ENCODE peak calls at places on chromosome 11, in six cellular contexts. E is IMR-90; C is NCI-H1930; K is activated CD4-positive, alpha-beta T cell treated with anti-CD3 and anti-CD28 coated beads, Interleukin-2, amount 10 ng/mL, durations not matched to agents 7 days and 5 days; J is posterior vena cava; H is activated naive CD8-positive, alpha-beta T cell treated with anti-CD3 and anti-CD28 coated beads, Interleukin-2, amount 50 U/mL, for 24 hours. T is an unnamed sample.

GRCh38 chr11:26319906-26320305 is 12.0 kb upstream of the ANO3 start:
- DNase-seq in E (no peak), C (no peak), K (no peak), J (no peak), H (no peak), T (peak)

GRCh38 chr11:99268895-99269294 is 248.1 kb downstream of the CNTN5 start:
- DNase-seq in E (no peak), C (no peak), K (no peak), J (no peak), H (no peak), T (no peak)

GRCh38 chr11:128757235-128757711 is 63.4 kb downstream of the FLI1 start:
- DNase-seq in E (peak), C (no peak), K (peak), J (no peak), H (peak), T (peak)

GRCh38 chr11:122731500-122731913 is 76.0 kb downstream of the UBASH3B start:
- DNase-seq in E (peak), C (no peak), K (no peak), J (no peak), H (no peak), T (no peak)

GRCh38 chr11:46333129-46333947 is 13.9 kb upstream of the DGKZ start:
- DNase-seq in E (no peak), C (no peak), K (no peak), J (no peak), H (peak), T (no peak)

GRCh38 chr11:119709638-119710346 is 19.2 kb downstream of the NECTIN1 start:
- DNase-seq in E (peak), C (no peak), K (no peak), J (no peak), H (peak), T (no peak)

GRCh38 chr11:57124912-57125311 is 56.8 kb upstream of the LRRC55 start:
- DNase-seq in E (no peak), C (no peak), K (no peak), J (no peak), H (no peak), T (no peak)

GRCh38 chr11:8271106-8271886 is 7.6 kb upstream of the LMO1 start:
- DNase-seq in E (no peak), C (no peak), K (no peak), J (peak), H (no peak), T (no peak)

GRCh38 chr11:1896468-1896867 is 4.8 kb upstream of the PRR33 start:
- DNase-seq in E (no peak), C (no peak), K (no peak), J (no peak), H (no peak), T (no peak)

GRCh38 chr11:118260353-118260752 is 3.7 kb downstream of the MPZL2 start:
- DNase-seq in E (no peak), C (no peak), K (no peak), J (no peak), H (no peak), T (no peak)

GRCh38 chr11:68164437-68164836 is 43.2 kb upstream of the CHKA start:
- DNase-seq in E (peak), C (no peak), K (no peak), J (no peak), H (no peak), T (peak)

GRCh38 chr11:92380882-92381281 is 156.3 kb downstream of the FAT3 start:
- DNase-seq in E (peak), C (no peak), K (no peak), J (no peak), H (no peak), T (peak)

GRCh38 chr11:64743591-64744543 is at the start of gene RASGRP2:
- DNase-seq in E (no peak), C (peak), K (peak), J (peak), H (peak), T (no peak)

GRCh38 chr11:61061081-61061826 is 41.0 kb upstream of the CD5 start:
- DNase-seq in E (no peak), C (no peak), K (peak), J (peak), H (peak), T (peak)

GRCh38 chr11:2818503-2818902 is 67.1 kb downstream of the CDKN1C start:
- DNase-seq in E (no peak), C (no peak), K (no peak), J (peak), H (no peak), T (no peak)

GRCh38 chr11:104219081-104219480 is 55.1 kb upstream of the PDGFD start:
- DNase-seq in E (peak), C (no peak), K (no peak), J (peak), H (no peak), T (no peak)

GRCh38 chr11:73729594-73730206 is 31.2 kb downstream of the RAB6A start:
- DNase-seq in E (no peak), C (no peak), K (no peak), J (no peak), H (peak), T (peak)

GRCh38 chr11:66360406-66361073 is 11.0 kb downstream of the SLC29A2 start:
- DNase-seq in E (no peak), C (no peak), K (no peak), J (peak), H (no peak), T (no peak)

GRCh38 chr11:93988912-93989311 is 32.2 kb upstream of the HEPHL1 start:
- DNase-seq in E (no peak), C (no peak), K (no peak), J (no peak), H (no peak), T (no peak)

GRCh38 chr11:8092587-8093424 is 11.8 kb downstream of the TUB start:
- DNase-seq in E (peak), C (no peak), K (peak), J (no peak), H (peak), T (peak)

GRCh38 chr11:36033082-36033751 is 89.4 kb downstream of the LDLRAD3 start:
- DNase-seq in E (peak), C (no peak), K (no peak), J (no peak), H (no peak), T (no peak)

GRCh38 chr11:7844521-7844920 is 47.8 kb upstream of the OR5P2 start:
- DNase-seq in E (no peak), C (no peak), K (no peak), J (no peak), H (no peak), T (no peak)

GRCh38 chr11:63670077-63670737 is 969 bp downstream of the ATL3 start:
- DNase-seq in E (peak), C (no peak), K (no peak), J (no peak), H (no peak), T (peak)

GRCh38 chr11:102497061-102497460 is 33.5 kb downstream of the MMP7 start:
- DNase-seq in E (peak), C (no peak), K (no peak), J (no peak), H (no peak), T (no peak)

GRCh38 chr11:46521947-46522681 is 71.7 kb downstream of the AMBRA1 start:
- DNase-seq in E (peak), C (no peak), K (no peak), J (no peak), H (no peak), T (no peak)

GRCh38 chr11:32266611-32267010 is 168.7 kb downstream of the WT1 start:
- DNase-seq in E (peak), C (no peak), K (no peak), J (no peak), H (no peak), T (no peak)

GRCh38 chr11:20056109-20057054 is 103.9 kb downstream of the DBX1 start:
- DNase-seq in E (no peak), C (no peak), K (no peak), J (peak), H (no peak), T (peak)

GRCh38 chr11:130932086-130932712 is 15.9 kb upstream of the SNX19 start:
- DNase-seq in E (no peak), C (no peak), K (no peak), J (no peak), H (no peak), T (no peak)

GRCh38 chr11:101880208-101880607 is 34.6 kb upstream of the CEP126 start:
- DNase-seq in E (peak), C (no peak), K (no peak), J (no peak), H (no peak), T (peak)

GRCh38 chr11:46733234-46733633 is 14.2 kb downstream of the F2 start:
- DNase-seq in E (no peak), C (no peak), K (no peak), J (peak), H (no peak), T (no peak)

GRCh38 chr11:11545285-11546275 is 76.2 kb downstream of the GALNT18 start:
- DNase-seq in E (no peak), C (no peak), K (no peak), J (no peak), H (no peak), T (no peak)

GRCh38 chr11:65565624-65566453 is 4.4 kb upstream of the ZNRD2 start:
- DNase-seq in E (peak), C (no peak), K (peak), J (no peak), H (no peak), T (no peak)

GRCh38 chr11:32418836-32419235 is 16.5 kb downstream of the WT1 start:
- DNase-seq in E (no peak), C (no peak), K (no peak), J (no peak), H (no peak), T (no peak)

GRCh38 chr11:57424802-57425564 is 1.9 kb downstream of the SLC43A3 start:
- DNase-seq in E (peak), C (no peak), K (peak), J (peak), H (peak), T (peak)